ENCODE peak calls at places on chromosomes 6 and 20, in seven cellular contexts. One of them, this sample, is unnamed.

GRCh38 chr6:34143884-34144580 is 1.9 kb downstream of the GRM4 start:
- DNase-seq in H1: no peak
- DNase-seq in K562: peak; percentile 90
- DNase-seq in SK-N-SH: peak; percentile 85
- DNase-seq in GM12878: no peak
- DNase-seq in HepG2: peak; percentile 24
- DNase-seq in GM12891: peak; percentile 59
- DNase-seq in this sample: no peak

GRCh38 chr20:58818585-58819285 is 32.0 kb downstream of the GNAS-AS1 start:
- DNase-seq in H1: no peak
- DNase-seq in K562: no peak
- DNase-seq in SK-N-SH: no peak
- DNase-seq in GM12878: peak; percentile 3
- DNase-seq in HepG2: no peak
- DNase-seq in GM12891: no peak
- DNase-seq in this sample: no peak

GRCh38 chr6:110039996-110040383 is 61.9 kb downstream of the GPR6 start:
- DNase-seq in H1: no peak
- DNase-seq in K562: no peak
- DNase-seq in SK-N-SH: no peak
- DNase-seq in GM12878: no peak
- DNase-seq in HepG2: no peak
- DNase-seq in GM12891: no peak
- DNase-seq in this sample: no peak

GRCh38 chr6:53309059-53309896 is 39.5 kb downstream of the ELOVL5 start:
- DNase-seq in H1: no peak
- DNase-seq in K562: peak; percentile 52
- DNase-seq in SK-N-SH: peak; percentile 50
- DNase-seq in GM12878: peak; percentile 42
- DNase-seq in HepG2: peak; percentile 56
- DNase-seq in GM12891: no peak
- DNase-seq in this sample: no peak

GRCh38 chr6:83985308-83985713 is 48.3 kb upstream of the MRAP2 start:
- DNase-seq in H1: no peak
- DNase-seq in K562: peak; percentile 34
- DNase-seq in SK-N-SH: no peak
- DNase-seq in GM12878: no peak
- DNase-seq in HepG2: no peak
- DNase-seq in GM12891: no peak
- DNase-seq in this sample: no peak

GRCh38 chr20:19321176-19321575 is 108.7 kb downstream of the SLC24A3 start:
- DNase-seq in H1: no peak
- DNase-seq in K562: no peak
- DNase-seq in SK-N-SH: no peak
- DNase-seq in GM12878: no peak
- DNase-seq in HepG2: no peak
- DNase-seq in GM12891: no peak
- DNase-seq in this sample: no peak

GRCh38 chr6:133341607-133342158 is 100.5 kb downstream of the EYA4 start:
- DNase-seq in H1: no peak
- DNase-seq in K562: no peak
- DNase-seq in SK-N-SH: peak; percentile 55
- DNase-seq in GM12878: no peak
- DNase-seq in HepG2: peak; percentile 66
- DNase-seq in GM12891: no peak
- DNase-seq in this sample: no peak

GRCh38 chr6:34182751-34183531 is 37.1 kb upstream of the GRM4 start:
- DNase-seq in H1: no peak
- DNase-seq in K562: peak; percentile 56
- DNase-seq in SK-N-SH: no peak
- DNase-seq in GM12878: peak; percentile 34
- DNase-seq in HepG2: no peak
- DNase-seq in GM12891: peak; percentile 61
- DNase-seq in this sample: peak; percentile 54

GRCh38 chr20:7806831-7807230 is 133.4 kb downstream of the HAO1 start:
- DNase-seq in H1: no peak
- DNase-seq in K562: no peak
- DNase-seq in SK-N-SH: no peak
- DNase-seq in GM12878: no peak
- DNase-seq in HepG2: no peak
- DNase-seq in GM12891: no peak
- DNase-seq in this sample: no peak

GRCh38 chr6:146767632-146768031 is 168.9 kb downstream of the ADGB start:
- DNase-seq in H1: no peak
- DNase-seq in K562: no peak
- DNase-seq in SK-N-SH: no peak
- DNase-seq in GM12878: no peak
- DNase-seq in HepG2: no peak
- DNase-seq in GM12891: no peak
- DNase-seq in this sample: no peak

GRCh38 chr6:6927437-6928361 is 180.1 kb upstream of the RREB1 start:
- DNase-seq in H1: no peak
- DNase-seq in K562: peak; percentile 86
- DNase-seq in SK-N-SH: peak; percentile 25
- DNase-seq in GM12878: no peak
- DNase-seq in HepG2: no peak
- DNase-seq in GM12891: no peak
- DNase-seq in this sample: peak; percentile 23

GRCh38 chr20:47614703-47615309 is 113.1 kb downstream of the NCOA3 start:
- DNase-seq in H1: no peak
- DNase-seq in K562: no peak
- DNase-seq in SK-N-SH: no peak
- DNase-seq in GM12878: no peak
- DNase-seq in HepG2: no peak
- DNase-seq in GM12891: no peak
- DNase-seq in this sample: no peak

GRCh38 chr6:17705778-17706579 is 746 bp downstream of the NUP153 start:
- DNase-seq in H1: no peak
- DNase-seq in K562: no peak
- DNase-seq in SK-N-SH: peak; percentile 75
- DNase-seq in GM12878: no peak
- DNase-seq in HepG2: peak; percentile 57
- DNase-seq in GM12891: peak; percentile 71
- DNase-seq in this sample: peak; percentile 75

GRCh38 chr6:138805431-138805830 is 9.5 kb downstream of the ECT2L start:
- DNase-seq in H1: no peak
- DNase-seq in K562: no peak
- DNase-seq in SK-N-SH: no peak
- DNase-seq in GM12878: no peak
- DNase-seq in HepG2: no peak
- DNase-seq in GM12891: no peak
- DNase-seq in this sample: no peak

GRCh38 chr6:56760842-56761241 is 118.2 kb upstream of the DST start:
- DNase-seq in H1: no peak
- DNase-seq in K562: no peak
- DNase-seq in SK-N-SH: no peak
- DNase-seq in GM12878: no peak
- DNase-seq in HepG2: no peak
- DNase-seq in GM12891: no peak
- DNase-seq in this sample: no peak

GRCh38 chr6:157469378-157469777 is 88.4 kb downstream of the ZDHHC14 start:
- DNase-seq in H1: no peak
- DNase-seq in K562: no peak
- DNase-seq in SK-N-SH: no peak
- DNase-seq in GM12878: no peak
- DNase-seq in HepG2: no peak
- DNase-seq in GM12891: no peak
- DNase-seq in this sample: no peak

GRCh38 chr6:140051521-140052455 is 677.3 kb upstream of the CITED2 start:
- DNase-seq in H1: no peak
- DNase-seq in K562: no peak
- DNase-seq in SK-N-SH: peak; percentile 10
- DNase-seq in GM12878: no peak
- DNase-seq in HepG2: no peak
- DNase-seq in GM12891: no peak
- DNase-seq in this sample: no peak
- TF ChIP-seq TAF1 in H1: no peak
- TF ChIP-seq TAF1 in K562: no peak
- TF ChIP-seq TAF1 in SK-N-SH: no peak
- TF ChIP-seq TAF1 in GM12878: no peak
- TF ChIP-seq TAF1 in HepG2: no peak
- TF ChIP-seq TAF1 in GM12891: no peak
- TF ChIP-seq TAF1 in this sample: no peak

DNA sequence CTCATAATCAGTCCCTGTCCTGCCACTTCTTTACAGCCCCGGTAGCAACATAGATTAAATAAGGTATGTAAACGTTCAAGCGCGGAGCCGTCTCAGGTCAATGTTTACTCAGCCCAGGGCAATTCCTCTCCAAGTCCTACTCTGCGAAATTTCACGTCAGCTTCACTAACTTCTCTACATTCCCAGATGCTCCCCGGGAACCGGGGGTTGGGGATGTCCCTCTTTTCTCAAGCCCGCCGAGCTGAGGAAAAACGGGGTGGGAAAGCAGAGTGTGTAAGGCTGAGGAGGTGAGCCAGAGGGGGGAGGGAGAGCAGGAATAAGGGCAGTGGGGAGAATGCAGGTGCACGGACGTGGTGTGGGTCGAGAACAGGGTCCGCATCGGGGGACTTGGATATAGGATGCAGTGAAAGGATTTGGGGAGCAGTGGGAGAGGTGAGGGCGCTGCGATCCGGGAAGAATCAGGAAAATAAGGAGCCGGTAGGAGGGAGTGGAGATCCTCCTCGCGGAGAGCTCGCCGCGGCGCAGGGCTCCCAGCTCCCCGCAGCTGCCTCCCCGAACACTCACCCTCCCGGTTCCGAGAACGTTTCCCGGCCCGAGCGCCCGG is 469 bp upstream of the TP53INP2 start:
- DNase-seq in H1: no peak
- DNase-seq in K562: peak; percentile 37
- DNase-seq in SK-N-SH: peak; percentile 60
- DNase-seq in GM12878: no peak
- DNase-seq in HepG2: peak; percentile 81
- DNase-seq in GM12891: no peak
- DNase-seq in this sample: no peak
- TF ChIP-seq TAF1 in H1: no peak
- TF ChIP-seq TAF1 in K562: no peak
- TF ChIP-seq TAF1 in SK-N-SH: no peak
- TF ChIP-seq TAF1 in GM12878: no peak
- TF ChIP-seq TAF1 in HepG2: no peak
- TF ChIP-seq TAF1 in GM12891: no peak
- TF ChIP-seq TAF1 in this sample: no peak

GRCh38 chr6:166958926-166959861 is 2.8 kb upstream of the RNASET2 start:
- DNase-seq in H1: no peak
- DNase-seq in K562: no peak
- DNase-seq in SK-N-SH: no peak
- DNase-seq in GM12878: no peak
- DNase-seq in HepG2: peak; percentile 75
- DNase-seq in GM12891: no peak
- DNase-seq in this sample: no peak
- TF ChIP-seq TAF1 in H1: no peak
- TF ChIP-seq TAF1 in K562: no peak
- TF ChIP-seq TAF1 in SK-N-SH: no peak
- TF ChIP-seq TAF1 in GM12878: no peak
- TF ChIP-seq TAF1 in HepG2: no peak
- TF ChIP-seq TAF1 in GM12891: no peak
- TF ChIP-seq TAF1 in this sample: no peak

GRCh38 chr20:59891581-59891980 is 41.9 kb downstream of the SYCP2 start:
- DNase-seq in H1: no peak
- DNase-seq in K562: no peak
- DNase-seq in SK-N-SH: no peak
- DNase-seq in GM12878: no peak
- DNase-seq in HepG2: no peak
- DNase-seq in GM12891: no peak
- DNase-seq in this sample: no peak
- TF ChIP-seq TAF1 in H1: no peak
- TF ChIP-seq TAF1 in K562: no peak
- TF ChIP-seq TAF1 in SK-N-SH: no peak
- TF ChIP-seq TAF1 in GM12878: no peak
- TF ChIP-seq TAF1 in HepG2: no peak
- TF ChIP-seq TAF1 in GM12891: no peak
- TF ChIP-seq TAF1 in this sample: no peak

GRCh38 chr20:37911838-37912273 is 8.9 kb downstream of the VSTM2L start:
- DNase-seq in H1: no peak
- DNase-seq in K562: peak; percentile 55
- DNase-seq in SK-N-SH: peak; percentile 80
- DNase-seq in GM12878: no peak
- DNase-seq in HepG2: no peak
- DNase-seq in GM12891: no peak
- DNase-seq in this sample: peak; percentile 51
- TF ChIP-seq TAF1 in H1: no peak
- TF ChIP-seq TAF1 in K562: no peak
- TF ChIP-seq TAF1 in SK-N-SH: no peak
- TF ChIP-seq TAF1 in GM12878: no peak
- TF ChIP-seq TAF1 in HepG2: no peak
- TF ChIP-seq TAF1 in GM12891: no peak
- TF ChIP-seq TAF1 in this sample: no peak

DNA sequence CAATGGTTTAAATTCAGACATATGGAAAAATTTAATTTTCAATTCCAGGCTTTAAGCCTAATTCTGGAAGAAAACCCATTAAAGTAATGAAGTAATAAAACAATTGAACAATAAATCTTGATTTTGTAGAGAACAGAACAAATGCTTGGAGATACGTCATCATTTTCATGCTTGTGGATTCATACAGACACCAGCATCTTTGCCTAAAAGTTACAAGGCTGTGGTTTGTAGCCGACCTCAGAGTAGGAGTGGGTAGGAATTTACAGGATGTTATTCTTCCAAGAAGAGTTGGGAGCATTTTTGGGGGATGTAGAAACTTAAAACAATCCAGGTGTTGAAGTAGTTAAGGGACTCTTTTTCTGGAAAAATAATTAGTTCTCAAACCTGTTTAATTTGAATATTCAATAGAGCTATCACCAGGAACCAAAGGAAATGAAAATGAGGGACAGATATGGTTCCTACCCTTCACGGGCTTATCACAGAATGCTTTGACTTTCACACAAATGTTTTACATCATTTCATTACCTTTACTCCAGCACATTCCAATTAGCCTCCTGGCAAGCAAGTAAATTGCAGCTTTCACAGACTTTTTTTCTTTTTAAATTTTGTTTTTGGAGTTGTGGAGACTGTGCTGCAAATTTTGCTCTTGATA is 35.1 kb downstream of the PLEKHG1 start:
- DNase-seq in H1: no peak
- DNase-seq in K562: no peak
- DNase-seq in SK-N-SH: no peak
- DNase-seq in GM12878: no peak
- DNase-seq in HepG2: no peak
- DNase-seq in GM12891: no peak
- DNase-seq in this sample: no peak
- TF ChIP-seq TAF1 in H1: no peak
- TF ChIP-seq TAF1 in K562: no peak
- TF ChIP-seq TAF1 in SK-N-SH: no peak
- TF ChIP-seq TAF1 in GM12878: no peak
- TF ChIP-seq TAF1 in HepG2: no peak
- TF ChIP-seq TAF1 in GM12891: no peak
- TF ChIP-seq TAF1 in this sample: no peak

DNA sequence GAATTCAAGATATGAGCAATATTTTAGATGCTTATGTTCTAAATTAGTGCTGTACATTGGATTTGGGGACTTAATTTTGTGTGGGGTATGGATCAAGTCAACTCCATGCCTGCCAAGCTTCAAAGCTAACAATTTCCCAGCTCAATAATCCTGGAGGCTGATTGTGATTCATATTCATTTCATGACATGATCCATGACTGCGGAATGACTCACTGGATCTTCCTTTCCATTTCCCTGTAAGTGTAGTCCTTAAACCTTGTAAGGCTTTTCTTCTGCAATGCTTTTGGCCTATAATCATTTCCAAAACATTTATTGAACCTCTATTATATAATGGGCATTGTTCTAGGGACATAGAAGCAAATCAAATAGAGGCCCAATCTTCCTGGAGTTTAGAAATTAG is 44.8 kb upstream of the CCN2 start:
- DNase-seq in H1: no peak
- DNase-seq in K562: no peak
- DNase-seq in SK-N-SH: peak; percentile 0
- DNase-seq in GM12878: no peak
- DNase-seq in HepG2: no peak
- DNase-seq in GM12891: no peak
- DNase-seq in this sample: no peak
- TF ChIP-seq TAF1 in H1: no peak
- TF ChIP-seq TAF1 in K562: no peak
- TF ChIP-seq TAF1 in SK-N-SH: no peak
- TF ChIP-seq TAF1 in GM12878: no peak
- TF ChIP-seq TAF1 in HepG2: no peak
- TF ChIP-seq TAF1 in GM12891: no peak
- TF ChIP-seq TAF1 in this sample: no peak

This sample was measured in GM12892.